ENCODE peak calls at places on chromosomes 4 and X, in seven cellular contexts. O, D, W, V, E, K and Q are unnamed samples.

GRCh38 chrX:45851434-45851991 is 650.8 kb upstream of the DIPK2B start:
- DNase-seq in O (peak; percentile 20), D (peak; percentile 31), W (no peak), V (no peak), E (peak; percentile 15), K (peak; percentile 70), Q (no peak)

GRCh38 chrX:38770152-38770551 is 31.1 kb upstream of the MID1IP1 start:
- DNase-seq in O (no peak), D (no peak), W (no peak), V (no peak), E (no peak), K (no peak), Q (no peak)

GRCh38 chr4:129220254-129220653 is 124.3 kb downstream of the C4orf33 start:
- DNase-seq in O (no peak), D (no peak), W (no peak), V (no peak), E (no peak), K (no peak), Q (no peak)

GRCh38 chr4:122898370-122899150 is 23.8 kb downstream of the NUDT6 start:
- DNase-seq in O (peak; percentile 96), D (no peak), W (no peak), V (no peak), E (no peak), K (no peak), Q (peak; percentile 87)

GRCh38 chr4:37873383-37873782 is 17.5 kb upstream of the TBC1D1 start:
- DNase-seq in O (peak; percentile 64), D (no peak), W (no peak), V (no peak), E (no peak), K (peak; percentile 25), Q (peak; percentile 57)

GRCh38 chr4:141037441-141037840 is 95.8 kb downstream of the RNF150 start:
- DNase-seq in O (no peak), D (no peak), W (no peak), V (no peak), E (no peak), K (no peak), Q (peak; percentile 31)

GRCh38 chr4:39469429-39470077 is 10.7 kb downstream of the LIAS start:
- DNase-seq in O (peak; percentile 81), D (no peak), W (peak; percentile 64), V (no peak), E (peak; percentile 62), K (peak; percentile 60), Q (peak; percentile 88)

GRCh38 chr4:83189631-83190136 is 75.2 kb upstream of the PLAC8 start:
- DNase-seq in O (no peak), D (no peak), W (no peak), V (no peak), E (no peak), K (no peak), Q (no peak)

GRCh38 chr4:141220271-141220654 is 432 bp upstream of the ZNF330 start:
- DNase-seq in O (peak; percentile 21), D (no peak), W (no peak), V (no peak), E (no peak), K (no peak), Q (no peak)

GRCh38 chr4:51840791-51841190 is 2.2 kb upstream of the DCUN1D4 start:
- DNase-seq in O (no peak), D (no peak), W (no peak), V (no peak), E (no peak), K (no peak), Q (peak; percentile 23)

GRCh38 chr4:80913381-80913780 is 117.1 kb upstream of the BMP3 start:
- DNase-seq in O (no peak), D (no peak), W (no peak), V (no peak), E (no peak), K (no peak), Q (no peak)

GRCh38 chr4:111628437-111628836 is 516.8 kb upstream of the FAM241A start:
- DNase-seq in O (peak; percentile 33), D (no peak), W (no peak), V (no peak), E (no peak), K (no peak), Q (no peak)

GRCh38 chrX:16586371-16587112 is 63.4 kb upstream of the S100G start:
- DNase-seq in O (no peak), D (no peak), W (no peak), V (no peak), E (no peak), K (no peak), Q (no peak)

GRCh38 chr4:185510803-185511202 is 24.5 kb downstream of the PDLIM3 start:
- DNase-seq in O (no peak), D (no peak), W (no peak), V (no peak), E (no peak), K (no peak), Q (no peak)

GRCh38 chr4:10240691-10241090 is 124.1 kb upstream of the WDR1 start:
- DNase-seq in O (no peak), D (no peak), W (no peak), V (no peak), E (no peak), K (no peak), Q (no peak)

GRCh38 chr4:786861-787300 is 39.0 kb downstream of the CPLX1 start:
- DNase-seq in O (no peak), D (no peak), W (no peak), V (no peak), E (peak; percentile 44), K (no peak), Q (no peak)

GRCh38 chr4:122577808-122578781 is 42.8 kb downstream of the IL21 start:
- DNase-seq in O (peak; percentile 16), D (peak; percentile 29), W (no peak), V (no peak), E (peak; percentile 50), K (peak; percentile 42), Q (peak; percentile 58)

GRCh38 chrX:50152421-50152820 is 48.4 kb downstream of the AKAP4 start:
- DNase-seq in O (no peak), D (no peak), W (no peak), V (no peak), E (no peak), K (no peak), Q (no peak)

GRCh38 chr4:15043226-15043625 is 40.9 kb downstream of the CPEB2 start:
- DNase-seq in O (no peak), D (no peak), W (no peak), V (no peak), E (peak; percentile 19), K (peak; percentile 7), Q (no peak)

GRCh38 chrX:146278381-146278780 is 460.8 kb downstream of the SLITRK2 start:
- DNase-seq in O (no peak), D (no peak), W (no peak), V (no peak), E (no peak), K (no peak), Q (no peak)

GRCh38 chr4:126807132-126807531 is 825.6 kb upstream of the INTU start:
- DNase-seq in O (no peak), D (no peak), W (no peak), V (no peak), E (no peak), K (no peak), Q (peak; percentile 77)